ENCODE peak calls at places on chromosome 17, in eight cellular contexts. M is nephron progenitor cell, P is CD14-positive monocyte, T is endodermal cell, O is astrocyte, U is glutamatergic neuron, K is bronchial epithelial cell, Y is heart left ventricle. X is an unnamed sample.
A peak's percentile ranks its signal among the peaks of the same experiment; 100 is the strongest.

GRCh38 chr17:2058521-2059124 is 3.7 kb downstream of the HIC1 start:
- DNase-seq in K (no peak), U (peak; percentile 72), O (no peak), Y (peak; percentile 84), P (peak; percentile 81), T (peak; percentile 96), M (peak; percentile 53), X (peak; percentile 63)

GRCh38 chr17:82414548-82415281 is 3.4 kb upstream of the HEXD start:
- DNase-seq in Y (peak; percentile 67), O (peak; percentile 22), K (peak; percentile 23), P (no peak), U (peak; percentile 85), T (peak; percentile 98), M (peak; percentile 97), X (peak; percentile 41)

GRCh38 chr17:57861000-57861736 is 11.3 kb upstream of the MRPS23 start:
- DNase-seq in K (no peak), T (peak; percentile 88), P (peak; percentile 87), Y (peak; percentile 79), O (no peak), M (peak; percentile 36), U (no peak), X (no peak)

GRCh38 chr17:66403846-66404597 is 101.6 kb downstream of the PRKCA start:
- DNase-seq in O (no peak), T (no peak), M (no peak), P (no peak), U (no peak), K (no peak), Y (no peak), X (no peak)

GRCh38 chr17:10182785-10183184 is 15.6 kb downstream of the GAS7 start:
- DNase-seq in P (no peak), O (no peak), T (peak; percentile 55), U (no peak), K (no peak), Y (no peak), M (no peak), X (no peak)

GRCh38 chr17:77745702-77746101 is 212.8 kb upstream of the TNRC6C start:
- DNase-seq in P (no peak), M (no peak), Y (no peak), U (no peak), K (no peak), O (no peak), T (no peak), X (no peak)

GRCh38 chr17:75006653-75007052 is 5.8 kb upstream of the MRPL58 start:
- DNase-seq in T (no peak), Y (no peak), U (no peak), M (no peak), K (no peak), O (no peak), P (no peak), X (no peak)

GRCh38 chr17:4739122-4740024 is at the start of the genes CXCL16 and ZMYND15:
- DNase-seq in P (peak; percentile 76), T (peak; percentile 83), Y (peak; percentile 54), U (peak; percentile 63), K (peak; percentile 17), M (peak; percentile 65), O (peak; percentile 23), X (no peak)

GRCh38 chr17:75933836-75934235 is 7.0 kb downstream of the FBF1 start:
- DNase-seq in K (no peak), O (no peak), U (no peak), P (no peak), M (no peak), T (no peak), Y (no peak), X (no peak)

GRCh38 chr17:57195790-57196460 is 60.4 kb upstream of the MSI2 start:
- DNase-seq in Y (no peak), M (no peak), T (no peak), O (peak; percentile 23), K (peak; percentile 87), P (no peak), U (no peak), X (no peak)

GRCh38 chr17:77462101-77462500 is 321.3 kb downstream of the SEC14L1 start:
- DNase-seq in M (no peak), P (no peak), U (no peak), Y (no peak), K (no peak), T (no peak), O (no peak), X (no peak)

GRCh38 chr17:66786101-66786500 is 48.8 kb upstream of the CACNG5 start:
- DNase-seq in O (no peak), U (no peak), Y (no peak), M (no peak), P (no peak), K (no peak), T (peak; percentile 45), X (no peak)

GRCh38 chr17:50507871-50508572 is at the start of gene MYCBPAP:
- DNase-seq in P (peak; percentile 77), T (peak; percentile 93), O (peak; percentile 58), Y (peak; percentile 86), K (no peak), M (peak; percentile 88), U (peak; percentile 85), X (peak; percentile 52)
- TF ChIP-seq CTCF in P (no peak), T (peak; percentile 30), O (no peak), Y (peak; percentile 16), K (peak; percentile 51), M (no peak), U (no peak), X (peak; percentile 38)

GRCh38 chr17:16428098-16428882 is 12.9 kb downstream of the TRPV2 start:
- DNase-seq in U (peak; percentile 84), T (peak; percentile 89), P (no peak), M (peak; percentile 67), O (peak; percentile 27), Y (peak; percentile 69), K (peak; percentile 39), X (peak; percentile 41)
- TF ChIP-seq CTCF in U (peak; percentile 79), T (peak; percentile 83), P (peak; percentile 60), M (peak; percentile 64), O (peak; percentile 43), Y (peak; percentile 64), K (peak; percentile 83), X (peak; percentile 83)

DNA sequence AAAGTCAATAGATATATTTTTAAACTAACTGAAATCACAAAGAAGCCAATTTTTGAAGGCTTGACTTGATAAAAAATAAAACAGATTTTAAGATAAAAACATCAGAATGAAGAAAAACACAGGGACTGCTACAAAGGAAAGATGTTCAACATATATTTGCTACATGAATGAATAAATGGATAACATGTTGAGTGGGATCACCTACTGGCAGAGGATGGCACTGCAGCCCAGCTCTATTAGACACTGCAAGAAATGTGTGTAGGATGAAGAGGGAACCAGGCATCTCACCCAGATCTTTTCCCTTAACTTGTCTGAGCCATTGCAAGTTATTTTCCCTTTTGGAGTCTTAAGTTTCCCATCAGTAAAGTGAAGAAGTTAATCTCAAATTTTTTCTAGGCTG is 4.2 kb downstream of the AIPL1 start:
- DNase-seq in O (no peak), U (no peak), P (no peak), M (no peak), T (no peak), K (no peak), Y (no peak), X (no peak)
- TF ChIP-seq CTCF in O (peak; percentile 16), U (peak; percentile 76), P (no peak), M (no peak), T (peak; percentile 71), K (peak; percentile 27), Y (peak; percentile 23), X (peak; percentile 75)

GRCh38 chr17:33948299-33948698 is 306.8 kb upstream of the CCL2 start:
- DNase-seq in U (no peak), O (no peak), T (peak; percentile 42), M (no peak), K (no peak), Y (no peak), P (no peak), X (no peak)

GRCh38 chr17:33950061-33950460 is 305.0 kb upstream of the CCL2 start:
- DNase-seq in O (no peak), M (no peak), P (no peak), K (no peak), Y (no peak), U (no peak), T (no peak), X (no peak)

GRCh38 chr17:33947762-33948161 is 307.3 kb upstream of the CCL2 start:
- DNase-seq in T (no peak), U (no peak), K (no peak), P (no peak), Y (no peak), M (no peak), O (no peak), X (no peak)

GRCh38 chr17:33945641-33946546 is 309.2 kb upstream of the CCL2 start:
- DNase-seq in P (no peak), M (no peak), O (peak; percentile 27), Y (no peak), T (peak; percentile 64), U (no peak), K (no peak), X (no peak)

DNA sequence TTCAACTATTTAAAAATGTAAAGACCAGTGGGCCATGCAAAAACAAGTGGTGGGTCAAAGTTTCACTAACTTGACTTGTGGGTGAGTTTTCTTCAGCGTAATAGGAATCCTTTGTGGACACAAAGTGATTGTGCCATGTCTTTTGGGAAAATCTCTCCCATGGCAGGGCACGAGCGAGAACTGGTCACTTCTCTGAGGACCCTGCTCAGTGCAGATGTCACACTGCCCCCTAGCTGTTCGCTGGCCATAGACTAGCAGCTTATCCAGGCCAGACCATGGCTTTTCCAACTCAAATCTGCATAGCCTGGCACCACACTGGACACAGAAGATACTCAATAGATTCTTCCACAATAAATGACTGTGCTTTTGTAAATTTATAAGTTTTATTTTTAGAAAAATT is 306.0 kb upstream of the CCL2 start:
- DNase-seq in K (no peak), T (peak; percentile 95), U (peak; percentile 53), O (no peak), M (peak; percentile 37), Y (no peak), P (no peak), X (no peak)
- TF ChIP-seq CTCF in K (no peak), T (peak; percentile 91), U (peak; percentile 55), O (no peak), M (peak; percentile 46), Y (peak; percentile 10), P (no peak), X (peak; percentile 16)

DNA sequence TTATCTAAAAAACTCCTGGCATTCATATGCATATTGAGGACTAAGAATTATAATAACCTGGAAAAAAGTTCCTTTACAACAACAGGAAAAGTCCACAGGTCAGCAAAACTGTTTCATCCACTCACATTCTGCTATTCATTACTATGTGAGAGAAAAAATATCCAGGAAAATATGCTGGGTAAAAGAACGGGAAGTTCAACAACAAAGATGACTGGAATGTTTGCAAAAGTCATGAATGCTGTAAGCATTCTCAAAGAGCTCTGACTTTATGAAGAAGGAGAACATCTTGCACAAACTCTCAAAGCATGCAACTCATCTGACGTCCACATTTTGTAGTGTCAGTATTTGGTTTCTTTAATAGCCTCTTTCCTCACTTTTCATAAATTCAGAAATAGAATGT is 56.9 kb upstream of the ALDH3A1 start:
- DNase-seq in T (no peak), K (no peak), Y (no peak), P (no peak), O (no peak), M (no peak), U (no peak), X (no peak)
- TF ChIP-seq CTCF in T (no peak), K (no peak), Y (no peak), P (no peak), O (no peak), M (no peak), U (no peak), X (no peak)

X was measured in HFFc6.